ENCODE peak calls at places on chromosomes 5 and 9, in five cellular contexts. S, B, Y, M and V are unnamed samples.

GRCh38 chr9:120477534-120478001 is 102.4 kb downstream of the CDK5RAP2 start:
- DNase-seq in S (peak; percentile 75), B (no peak), Y (peak; percentile 88), M (peak; percentile 80), V (peak; percentile 66)

GRCh38 chr9:115098226-115098965 is 19.6 kb downstream of the TNC start:
- DNase-seq in S (no peak), B (no peak), Y (peak; percentile 67), M (peak; percentile 33), V (no peak)

GRCh38 chr9:77063645-77064285 is 44.3 kb downstream of the FOXB2 start:
- DNase-seq in S (peak; percentile 82), B (no peak), Y (peak; percentile 84), M (no peak), V (no peak)

GRCh38 chr5:111422747-111423455 is 89.4 kb downstream of the STARD4 start:
- DNase-seq in S (no peak), B (no peak), Y (no peak), M (no peak), V (no peak)

GRCh38 chr5:579746-580366 is 32.3 kb upstream of the CEP72 start:
- DNase-seq in S (no peak), B (no peak), Y (no peak), M (no peak), V (no peak)

GRCh38 chr5:139417214-139417613 is 13.3 kb upstream of the SPATA24 start:
- DNase-seq in S (no peak), B (no peak), Y (peak; percentile 53), M (no peak), V (no peak)

GRCh38 chr9:17134843-17135577 is at the start of gene CNTLN:
- DNase-seq in S (peak; percentile 83), B (peak; percentile 62), Y (peak; percentile 82), M (peak; percentile 94), V (peak; percentile 89)

GRCh38 chr9:116471093-116471906 is 215.8 kb upstream of the TRIM32 start:
- DNase-seq in S (no peak), B (no peak), Y (peak; percentile 81), M (peak; percentile 97), V (peak; percentile 87)

GRCh38 chr5:1885777-1886633 is 3.3 kb upstream of the IRX4 start:
- DNase-seq in S (peak; percentile 44), B (no peak), Y (no peak), M (peak; percentile 30), V (peak; percentile 28)

GRCh38 chr9:22005083-22005699 is 3.9 kb downstream of the CDKN2B start:
- DNase-seq in S (peak; percentile 36), B (no peak), Y (peak; percentile 59), M (peak; percentile 84), V (peak; percentile 72)
- TF ChIP-seq EZH2 in S (no peak), B (no peak), Y (no peak), M (peak; percentile 62), V (no peak)

DNA sequence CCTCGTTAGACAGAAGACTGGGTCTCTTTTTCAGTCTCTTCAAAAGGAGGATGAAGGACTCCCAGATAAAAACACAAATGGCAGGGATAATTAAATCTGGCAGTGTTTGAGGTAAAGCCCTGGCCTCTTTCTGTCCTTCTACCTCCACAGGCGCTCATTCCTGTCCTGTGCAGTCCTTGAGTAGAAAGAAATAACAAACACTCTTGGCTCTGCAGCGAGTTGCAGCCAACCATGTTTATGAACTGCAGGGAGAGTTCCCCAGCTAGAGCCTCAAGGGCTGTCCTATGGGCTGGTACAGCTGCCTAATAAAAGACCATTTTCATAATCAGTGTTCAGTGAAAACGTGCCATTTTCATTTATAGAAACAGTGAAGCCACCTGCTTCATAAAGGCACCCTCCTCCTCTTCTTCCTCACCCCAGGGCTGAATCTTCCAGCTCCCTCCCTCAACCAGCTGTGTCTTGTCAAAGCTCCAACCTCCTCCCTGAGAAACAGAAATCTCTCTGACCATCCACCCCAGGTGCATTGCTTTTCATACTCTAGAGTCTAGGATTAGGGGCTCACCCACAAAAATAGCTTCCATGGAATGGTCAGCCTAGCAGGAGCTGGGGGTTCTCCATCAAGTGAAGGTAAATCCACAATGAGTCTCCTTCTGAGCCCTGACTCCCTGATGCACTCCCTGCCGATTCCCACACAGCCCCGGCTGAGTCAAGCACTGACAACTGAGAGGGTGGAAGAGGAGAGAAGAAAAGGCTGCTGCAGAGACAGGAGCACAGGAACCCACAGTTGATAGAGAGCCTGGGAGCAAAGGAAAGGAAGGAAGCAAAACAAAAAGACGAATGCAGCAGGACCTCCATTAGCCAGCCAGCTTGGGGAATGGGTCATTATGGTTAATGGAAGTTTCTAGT is 150.7 kb downstream of the CMYA5 start:
- DNase-seq in S (no peak), B (no peak), Y (peak; percentile 22), M (no peak), V (peak; percentile 14)
- TF ChIP-seq EZH2 in S (no peak), B (no peak), Y (no peak), M (no peak), V (no peak)

DNA sequence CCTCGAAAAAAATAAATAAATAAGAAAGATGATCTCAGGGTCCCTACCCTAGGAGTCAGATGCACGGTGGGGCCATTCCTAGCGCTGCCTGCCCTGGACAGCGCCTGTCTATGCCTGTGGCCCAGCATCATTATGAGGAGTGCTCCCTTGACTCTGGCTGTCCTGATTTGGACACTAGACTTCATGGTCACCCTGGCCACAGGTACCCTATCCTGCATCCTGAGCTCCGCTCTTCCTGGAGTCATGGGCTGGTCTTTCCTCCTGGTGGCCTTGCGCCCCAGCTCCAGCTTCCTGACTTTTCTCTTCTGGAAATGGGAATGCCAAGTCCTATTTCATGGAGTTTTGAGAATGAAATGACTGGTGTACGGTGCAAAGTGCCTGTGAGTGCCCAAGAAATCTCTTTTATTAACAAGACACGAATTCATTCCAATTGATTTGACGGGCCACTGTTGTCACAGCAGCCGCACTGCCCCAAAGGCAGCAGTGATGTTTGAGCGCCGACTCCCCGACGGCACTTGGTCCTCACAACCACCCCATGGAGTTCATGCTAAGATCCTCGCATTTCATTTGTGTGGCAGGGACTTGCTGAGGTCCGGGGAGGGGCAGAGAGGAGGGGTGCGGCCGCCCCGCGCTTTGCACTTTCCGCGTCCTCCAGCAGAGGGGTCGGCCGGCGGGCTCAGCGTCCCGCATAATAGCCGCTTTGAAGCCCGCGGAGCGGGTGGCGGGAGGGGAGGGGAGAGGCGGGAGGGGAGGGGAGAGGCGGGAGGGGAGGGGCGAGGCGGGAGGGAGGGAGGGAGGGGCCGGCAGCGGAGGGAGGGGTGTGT is 453 bp upstream of the AIF1L start:
- DNase-seq in S (no peak), B (no peak), Y (peak; percentile 20), M (peak; percentile 94), V (peak; percentile 94)
- TF ChIP-seq EZH2 in S (peak; percentile 45), B (no peak), Y (peak; percentile 96), M (no peak), V (peak; percentile 18)

GRCh38 chr5:5135957-5136676 is 4.0 kb upstream of the ADAMTS16 start:
- DNase-seq in S (no peak), B (no peak), Y (no peak), M (no peak), V (no peak)

GRCh38 chr5:5141011-5141599 is 975 bp downstream of the ADAMTS16 start:
- DNase-seq in S (no peak), B (no peak), Y (no peak), M (peak; percentile 42), V (peak; percentile 21)

GRCh38 chr5:5141625-5142527 is 1.7 kb downstream of the ADAMTS16 start:
- DNase-seq in S (peak; percentile 29), B (peak; percentile 61), Y (peak; percentile 47), M (peak; percentile 87), V (peak; percentile 81)

GRCh38 chr5:5140051-5141010 is at the start of gene ADAMTS16:
- DNase-seq in S (no peak), B (no peak), Y (no peak), M (peak; percentile 76), V (peak; percentile 78)

GRCh38 chr5:5139358-5140050 is 626 bp upstream of the ADAMTS16 start:
- DNase-seq in S (no peak), B (no peak), Y (no peak), M (no peak), V (no peak)
- TF ChIP-seq EZH2 in S (no peak), B (no peak), Y (no peak), M (no peak), V (peak; percentile 24)